ENCODE peak calls at places on chromosomes 1 and 21, in ten cellular contexts. P is HFF-Myc; J is NCI-H345; U is stimulated activated CD4-positive, alpha-beta T cell treated with anti-CD3 and anti-CD28 coated beads, TNF-alpha, amount 100 ng/mL, for 4 hours; B is NCI-H446 treated with DMSO at 0.1 percent for 48 hours; E is GF-D8; N is kidney glomerular epithelial cell; G is nephron progenitor cell; R is DMS 273 treated with DMSO at 0.1 percent for 48 hours; C is NCI-H748 treated with DMSO at 0.1 percent for 48 hours. Y is an unnamed sample.

GRCh38 chr21:21921410-21922232 is 923.4 kb downstream of the NCAM2 start:
- DNase-seq in P (no peak), J (peak), U (no peak), B (no peak), E (no peak), N (no peak), G (no peak), R (no peak), C (peak), Y (no peak)

GRCh38 chr1:15173863-15174614 is 20.5 kb downstream of the TMEM51 start:
- DNase-seq in P (no peak), J (no peak), U (no peak), B (no peak), E (no peak), N (no peak), G (no peak), R (no peak), C (no peak), Y (no peak)

GRCh38 chr1:183515002-183515689 is 42.8 kb downstream of the SMG7 start:
- DNase-seq in P (peak), J (no peak), U (no peak), B (no peak), E (no peak), N (peak), G (no peak), R (no peak), C (no peak), Y (no peak)

GRCh38 chr1:179754031-179754624 is 11.0 kb downstream of the FAM163A start:
- DNase-seq in P (no peak), J (no peak), U (no peak), B (peak), E (no peak), N (peak), G (no peak), R (no peak), C (no peak), Y (no peak)

GRCh38 chr1:6343506-6344405 is 49.8 kb downstream of the ACOT7 start:
- DNase-seq in P (peak), J (peak), U (peak), B (peak), E (peak), N (peak), G (peak), R (peak), C (peak), Y (peak)

GRCh38 chr1:201119826-201120225 is 7.2 kb downstream of the ASCL5 start:
- DNase-seq in P (no peak), J (no peak), U (no peak), B (no peak), E (peak), N (no peak), G (no peak), R (peak), C (no peak), Y (no peak)

GRCh38 chr1:158809862-158810261 is 21.3 kb upstream of the MNDA start:
- DNase-seq in P (no peak), J (no peak), U (no peak), B (no peak), E (peak), N (no peak), G (no peak), R (no peak), C (no peak), Y (no peak)

GRCh38 chr1:3466366-3467075 is 12.1 kb downstream of the ARHGEF16 start:
- DNase-seq in P (no peak), J (no peak), U (no peak), B (no peak), E (no peak), N (no peak), G (no peak), R (no peak), C (no peak), Y (peak)

GRCh38 chr1:56508523-56508983 is 70.8 kb downstream of the PLPP3 start:
- DNase-seq in P (no peak), J (no peak), U (no peak), B (no peak), E (no peak), N (peak), G (no peak), R (no peak), C (no peak), Y (no peak)

GRCh38 chr1:10785855-10786638 is 10.4 kb downstream of the CASZ1 start:
- DNase-seq in P (no peak), J (no peak), U (no peak), B (no peak), E (no peak), N (no peak), G (no peak), R (no peak), C (no peak), Y (no peak)

GRCh38 chr1:31730336-31731048 is 26.7 kb upstream of the COL16A1 start:
- DNase-seq in P (no peak), J (no peak), U (no peak), B (no peak), E (no peak), N (no peak), G (no peak), R (no peak), C (no peak), Y (no peak)

GRCh38 chr1:224333939-224334701 is 4.1 kb upstream of the NVL start:
- DNase-seq in P (no peak), J (no peak), U (no peak), B (no peak), E (peak), N (peak), G (no peak), R (no peak), C (no peak), Y (no peak)

GRCh38 chr1:178810585-178810984 is 60.3 kb downstream of the ANGPTL1 start:
- DNase-seq in P (no peak), J (no peak), U (no peak), B (no peak), E (no peak), N (no peak), G (no peak), R (no peak), C (no peak), Y (no peak)

GRCh38 chr1:239719642-239720258 is 333.4 kb downstream of the CHRM3 start:
- DNase-seq in P (no peak), J (no peak), U (peak), B (no peak), E (peak), N (no peak), G (no peak), R (no peak), C (no peak), Y (no peak)

GRCh38 chr1:156600733-156601121 is 552 bp downstream of the GPATCH4 start:
- DNase-seq in P (no peak), J (no peak), U (no peak), B (no peak), E (no peak), N (peak), G (no peak), R (no peak), C (no peak), Y (no peak)

GRCh38 chr1:168086438-168086837 is 50.3 kb downstream of the GPR161 start:
- DNase-seq in P (no peak), J (no peak), U (no peak), B (no peak), E (no peak), N (no peak), G (no peak), R (no peak), C (no peak), Y (no peak)

GRCh38 chr1:240571782-240572181 is 40.2 kb downstream of the GREM2 start:
- DNase-seq in P (no peak), J (no peak), U (no peak), B (no peak), E (no peak), N (no peak), G (no peak), R (no peak), C (no peak), Y (no peak)

GRCh38 chr1:160981584-160982411 is 27.2 kb upstream of the ITLN2 start:
- DNase-seq in P (no peak), J (no peak), U (no peak), B (no peak), E (no peak), N (no peak), G (peak), R (no peak), C (no peak), Y (peak)

GRCh38 chr1:211482306-211482705 is 9.7 kb downstream of the RD3 start:
- DNase-seq in P (no peak), J (no peak), U (no peak), B (no peak), E (no peak), N (no peak), G (no peak), R (no peak), C (no peak), Y (no peak)

Y was measured in WTC11.